ENCODE peak calls at places on chromosome 4, in four cellular contexts. Y is IMR-90, E is H1, K is H9. F is an unnamed sample.
A peak's percentile ranks its signal among the peaks of the same experiment; 100 is the strongest.

GRCh38 chr4:94341468-94341867 is 1.2 kb downstream of the HPGDS start:
- DNase-seq in Y (no peak), E (no peak), K (no peak), F (no peak)

GRCh38 chr4:69025191-69025998 is 70.9 kb upstream of the UGT2B7 start:
- DNase-seq in Y (no peak), E (peak; percentile 47), K (peak; percentile 70), F (peak; percentile 69)

GRCh38 chr4:143085224-143085623 is 99.5 kb upstream of the USP38 start:
- DNase-seq in Y (peak; percentile 8), E (no peak), K (no peak), F (no peak)

GRCh38 chr4:55445921-55446577 is 50.3 kb downstream of the TMEM165 start:
- DNase-seq in Y (peak; percentile 89), E (no peak), K (no peak), F (no peak)

GRCh38 chr4:170015285-170015684 is 10.9 kb downstream of the MFAP3L start:
- DNase-seq in Y (no peak), E (no peak), K (no peak), F (no peak)

GRCh38 chr4:13349096-13349495 is 135.0 kb downstream of the RAB28 start:
- DNase-seq in Y (peak; percentile 6), E (no peak), K (no peak), F (no peak)

GRCh38 chr4:62881901-62882300 is 1527.3 kb downstream of the TECRL start:
- DNase-seq in Y (no peak), E (no peak), K (no peak), F (no peak)

GRCh38 chr4:177322156-177322685 is 12.5 kb downstream of the NEIL3 start:
- DNase-seq in Y (peak; percentile 55), E (no peak), K (no peak), F (no peak)

GRCh38 chr4:97910005-97910404 is 233.3 kb downstream of the STPG2 start:
- DNase-seq in Y (no peak), E (no peak), K (peak; percentile 56), F (peak; percentile 68)

GRCh38 chr4:80017125-80017854 is 55.7 kb downstream of the ANTXR2 start:
- DNase-seq in Y (peak; percentile 96), E (no peak), K (no peak), F (peak; percentile 18)

GRCh38 chr4:101355767-101356702 is 8.7 kb upstream of the PPP3CA start:
- DNase-seq in Y (peak; percentile 92), E (no peak), K (no peak), F (no peak)

GRCh38 chr4:84631573-84631972 is 48.6 kb downstream of the CDS1 start:
- DNase-seq in Y (no peak), E (no peak), K (no peak), F (no peak)

GRCh38 chr4:174749091-174749490 is 80.0 kb downstream of the GLRA3 start:
- DNase-seq in Y (no peak), E (no peak), K (no peak), F (no peak)

GRCh38 chr4:71635094-71635493 is 148.8 kb downstream of the GC start:
- DNase-seq in Y (no peak), E (no peak), K (no peak), F (no peak)

GRCh38 chr4:180937083-180937482 is 1306.1 kb upstream of the TENM3 start:
- DNase-seq in Y (peak; percentile 19), E (no peak), K (no peak), F (no peak)

GRCh38 chr4:165872443-165873297 is at the start of gene TLL1:
- DNase-seq in Y (no peak), E (no peak), K (peak; percentile 34), F (peak; percentile 41)

GRCh38 chr4:576245-576821 is at the start of gene TMEM271:
- DNase-seq in Y (no peak), E (peak; percentile 75), K (no peak), F (peak; percentile 50)

GRCh38 chr4:176753049-176753448 is 39.7 kb downstream of the VEGFC start:
- DNase-seq in Y (peak; percentile 95), E (no peak), K (no peak), F (peak; percentile 37)

GRCh38 chr4:176409627-176410026 is 89.9 kb downstream of the SPCS3 start:
- DNase-seq in Y (peak; percentile 32), E (no peak), K (no peak), F (no peak)

GRCh38 chr4:7872264-7872771 is 67.3 kb downstream of the AFAP1 start:
- DNase-seq in Y (peak; percentile 98), E (no peak), K (no peak), F (peak; percentile 88)

GRCh38 chr4:173917255-173917960 is 366.1 kb downstream of the FBXO8 start:
- DNase-seq in Y (peak; percentile 79), E (no peak), K (no peak), F (peak; percentile 21)

GRCh38 chr4:180675368-180675675 is 1567.9 kb upstream of the TENM3 start:
- DNase-seq in Y (no peak), E (no peak), K (no peak), F (no peak)

GRCh38 chr4:138242076-138242829 is at the start of gene SLC7A11:
- DNase-seq in Y (peak; percentile 100), E (peak; percentile 58), K (peak; percentile 91), F (peak; percentile 99)

GRCh38 chr4:101785476-101785875 is 5.1 kb upstream of the BANK1 start:
- DNase-seq in Y (no peak), E (no peak), K (no peak), F (no peak)

GRCh38 chr4:71355045-71355444 is 16.2 kb downstream of the SLC4A4 start:
- DNase-seq in Y (no peak), E (no peak), K (no peak), F (peak; percentile 30)

GRCh38 chr4:152352645-152353116 is 183.2 kb downstream of the FBXW7 start:
- DNase-seq in Y (peak; percentile 97), E (no peak), K (peak; percentile 33), F (peak; percentile 67)

GRCh38 chr4:10403633-10404445 is 53.4 kb downstream of the ZNF518B start:
- DNase-seq in Y (peak; percentile 30), E (no peak), K (no peak), F (peak; percentile 53)

GRCh38 chr4:184165291-184165690 is 52.4 kb downstream of the ENPP6 start:
- DNase-seq in Y (peak; percentile 11), E (no peak), K (peak; percentile 65), F (peak; percentile 56)

DNA sequence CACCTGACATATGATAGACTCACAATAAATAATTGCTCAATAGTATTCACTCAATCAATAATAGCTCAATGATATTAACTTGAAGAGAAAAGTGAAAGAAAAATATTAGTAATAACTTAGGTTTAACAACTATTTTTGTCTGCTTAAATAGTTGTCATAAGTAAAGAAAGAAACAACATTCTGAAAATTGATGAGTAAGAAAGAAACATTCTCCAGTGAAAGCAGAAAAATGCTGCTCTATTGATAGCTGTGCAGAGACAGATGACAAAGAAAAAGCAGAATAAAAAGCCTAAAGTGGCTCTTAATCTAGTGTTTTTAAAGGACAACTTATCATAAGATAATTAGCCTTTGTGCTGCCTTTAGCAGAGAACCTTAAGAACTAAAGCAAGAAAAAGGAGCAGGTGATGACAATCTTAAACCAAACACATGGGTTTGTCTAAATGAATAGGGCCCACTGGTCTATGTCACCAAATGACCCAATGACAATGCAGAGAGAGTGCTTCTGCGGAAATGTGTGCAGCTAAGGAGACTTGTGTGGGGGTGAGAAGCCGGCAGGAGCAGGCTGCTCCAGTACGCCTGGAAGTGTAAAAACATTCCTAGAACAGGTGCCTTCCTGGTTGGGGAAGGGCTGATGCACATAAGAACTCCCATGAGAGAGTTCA is 13.2 kb downstream of the HS3ST1 start:
- DNase-seq in Y (no peak), E (no peak), K (no peak), F (no peak)
- H3K4me1 ChIP-seq in Y (no peaks in the 10 kb centered on the region), E (no peaks in the 10 kb centered on the region), K (no peaks in the 10 kb centered on the region), F (peaks cover 3% of the 10 kb centered on the region)

GRCh38 chr4:64940698-64941097 is 531.4 kb upstream of the TECRL start:
- DNase-seq in Y (no peak), E (no peak), K (no peak), F (no peak)
- H3K56ac ChIP-seq in Y (no peak overlapping the region), E (no peak overlapping the region), K (no peak overlapping the region), F (no peak overlapping the region)

DNA sequence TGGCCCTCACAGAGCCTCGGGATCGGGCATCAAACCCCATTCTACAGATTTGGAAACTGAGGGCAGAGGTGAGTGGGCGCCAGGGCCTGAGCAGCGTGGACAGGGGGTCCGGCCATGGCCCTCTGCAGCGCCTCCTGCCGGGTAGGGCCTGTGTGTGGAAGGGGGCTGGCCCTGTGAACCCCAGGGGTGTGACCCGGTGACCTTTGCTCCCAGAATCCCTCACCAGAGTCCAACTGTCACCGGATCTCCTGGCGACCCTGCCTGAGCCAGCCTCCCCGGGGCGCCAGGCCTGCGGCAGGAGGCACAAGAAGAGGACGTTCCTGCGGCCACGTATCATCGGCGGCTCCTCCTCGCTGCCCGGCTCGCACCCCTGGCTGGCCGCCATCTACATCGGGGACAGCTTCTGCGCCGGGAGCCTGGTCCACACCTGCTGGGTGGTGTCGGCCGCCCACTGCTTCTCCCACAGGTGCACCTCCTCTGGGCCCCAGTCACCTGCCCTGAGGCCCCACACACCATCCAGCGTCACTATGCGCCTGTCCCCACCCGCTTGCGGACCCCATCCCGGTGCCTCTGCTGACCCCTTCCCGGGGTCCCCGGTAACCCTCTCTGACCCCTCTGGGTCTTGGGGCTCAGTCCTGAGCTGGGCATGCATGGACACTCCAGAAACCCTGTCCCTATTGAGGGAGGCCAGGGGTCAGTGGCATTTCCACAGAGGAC is 4.2 kb downstream of the HGFAC start:
- DNase-seq in Y (no peak), E (no peak), K (no peak), F (no peak)
- H2BK15ac ChIP-seq in Y (no peak overlapping the region), E (no peak overlapping the region), K (no peak overlapping the region), F (no peak overlapping the region)

DNA sequence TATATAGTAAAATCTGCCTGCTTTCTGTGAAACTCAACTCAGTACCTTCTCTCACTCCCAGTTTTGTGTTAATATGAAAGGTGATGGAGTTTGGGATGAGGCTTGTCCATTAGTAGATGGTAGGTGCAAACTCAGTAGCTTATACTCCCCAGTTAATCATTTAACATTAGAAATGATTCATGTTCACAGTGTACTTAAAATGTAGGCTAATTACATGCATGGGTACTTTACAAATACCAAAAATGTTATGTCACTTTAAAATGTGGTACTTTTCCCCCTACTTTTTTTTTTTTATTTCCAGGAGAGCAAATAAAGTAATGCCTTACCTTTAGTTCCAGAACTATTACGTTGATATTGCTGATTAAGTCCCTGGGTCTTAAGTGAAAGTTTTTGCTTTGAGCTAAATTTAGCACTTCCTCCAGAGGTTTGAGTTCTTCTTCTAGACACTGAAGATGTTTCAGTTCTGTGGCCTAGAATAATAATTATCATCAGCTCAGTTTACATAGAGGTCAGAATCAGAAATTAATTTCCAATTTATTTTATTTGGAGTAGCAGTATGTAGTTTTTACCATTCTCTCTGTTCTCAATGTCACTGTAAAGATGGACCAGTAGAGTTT is 3.0 kb downstream of the IL2 start:
- DNase-seq in Y (no peak), E (no peak), K (no peak), F (no peak)
- H3K4me1 ChIP-seq in Y (no peaks in the 10 kb centered on the region), E (no peaks in the 10 kb centered on the region), K (no peaks in the 10 kb centered on the region), F (peaks cover 2% of the 10 kb centered on the region)

GRCh38 chr4:22372958-22373357 is 142.9 kb downstream of the ADGRA3 start:
- DNase-seq in Y (no peak), E (no peak), K (no peak), F (no peak)
- H3K56ac ChIP-seq in Y (no peak overlapping the region), E (no peak overlapping the region), K (no peak overlapping the region), F (no peak overlapping the region)

GRCh38 chr4:164383187-164384181 is 370.4 kb upstream of the SMIM31 start:
- DNase-seq in Y (peak; percentile 0), E (peak; percentile 79), K (peak; percentile 65), F (peak; percentile 62)
- H2BK15ac ChIP-seq in Y (no peak overlapping the region), E (no peak overlapping the region), K (no peak overlapping the region), F (no peak overlapping the region)

DNA sequence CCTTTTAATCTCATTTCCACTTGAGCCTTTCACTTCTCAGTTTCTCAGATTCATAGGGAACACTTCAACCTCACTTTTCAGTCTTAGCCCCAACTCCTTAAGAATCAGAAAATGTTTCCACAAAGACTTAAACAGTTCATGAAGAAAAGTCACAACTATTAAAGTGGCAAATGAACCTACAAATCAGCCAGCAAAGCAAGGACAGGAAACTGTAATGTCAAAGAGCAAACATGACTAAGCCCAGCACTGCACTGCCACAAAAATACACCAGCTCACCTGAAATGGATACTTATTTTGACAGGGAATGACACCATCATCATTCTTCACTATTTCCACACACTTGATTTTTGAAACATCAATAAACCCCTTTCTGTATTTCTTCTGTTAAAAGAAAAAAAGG is 41.8 kb upstream of the TXK start:
- DNase-seq in Y (peak; percentile 16), E (no peak), K (no peak), F (no peak)
- H3K4me1 ChIP-seq in Y (peaks cover 10% of the 10 kb centered on the region), E (no peaks in the 10 kb centered on the region), K (peaks cover 13% of the 10 kb centered on the region), F (no peaks in the 10 kb centered on the region)

F was measured in mesendoderm.